ENCODE peak calls at places on chromosomes 4 and X, in eight cellular contexts. G is HCT116, N is endothelial cell of umbilical vein, Z is K562, W is HepG2, M is GM12878, V is SK-N-SH, T is H1. A is an unnamed sample.

GRCh38 chr4:57214654-57215411 is 104.6 kb upstream of the IGFBP7 start:
- DNase-seq in G (no peak), M (no peak), V (no peak), W (no peak), N (no peak), Z (no peak), T (no peak), A (no peak)

GRCh38 chrX:103396186-103396585 is 19.8 kb downstream of the BEX3 start:
- DNase-seq in V (no peak), M (no peak), W (no peak), Z (no peak), T (no peak), G (no peak), N (peak), A (no peak)

GRCh38 chr4:180674629-180675367 is 1568.4 kb upstream of the TENM3 start:
- DNase-seq in N (no peak), G (no peak), Z (no peak), T (no peak), M (no peak), V (no peak), W (no peak), A (no peak)

GRCh38 chrX:25337841-25338240 is 322.1 kb upstream of the ARX start:
- DNase-seq in T (no peak), G (no peak), Z (no peak), M (no peak), V (no peak), N (no peak), W (no peak), A (no peak)

GRCh38 chrX:87005183-87005582 is 512.4 kb upstream of the KLHL4 start:
- DNase-seq in V (no peak), T (no peak), M (no peak), W (no peak), G (no peak), Z (no peak), N (no peak), A (no peak)

GRCh38 chrX:40006025-40007017 is 91.4 kb downstream of the BCOR start:
- DNase-seq in Z (no peak), N (no peak), M (no peak), T (peak), V (peak), W (no peak), G (no peak), A (no peak)

GRCh38 chrX:22629105-22629725 is 356.5 kb downstream of the CBLL2 start:
- DNase-seq in G (no peak), M (no peak), W (no peak), N (peak), Z (no peak), V (no peak), T (no peak), A (no peak)

GRCh38 chr4:47526281-47526680 is 41.2 kb downstream of the ATP10D start:
- DNase-seq in W (no peak), Z (no peak), G (no peak), M (no peak), V (no peak), N (peak), T (no peak), A (no peak)

GRCh38 chr4:150217192-150217591 is 138.9 kb downstream of the DCLK2 start:
- DNase-seq in T (no peak), M (no peak), Z (no peak), W (peak), N (peak), G (no peak), V (no peak), A (no peak)
- H3K9ac ChIP-seq in T (no peak), M (no peak), Z (no peak), W (no peak), N (no peak), G (no peak), V (peak), A (no peak)

DNA sequence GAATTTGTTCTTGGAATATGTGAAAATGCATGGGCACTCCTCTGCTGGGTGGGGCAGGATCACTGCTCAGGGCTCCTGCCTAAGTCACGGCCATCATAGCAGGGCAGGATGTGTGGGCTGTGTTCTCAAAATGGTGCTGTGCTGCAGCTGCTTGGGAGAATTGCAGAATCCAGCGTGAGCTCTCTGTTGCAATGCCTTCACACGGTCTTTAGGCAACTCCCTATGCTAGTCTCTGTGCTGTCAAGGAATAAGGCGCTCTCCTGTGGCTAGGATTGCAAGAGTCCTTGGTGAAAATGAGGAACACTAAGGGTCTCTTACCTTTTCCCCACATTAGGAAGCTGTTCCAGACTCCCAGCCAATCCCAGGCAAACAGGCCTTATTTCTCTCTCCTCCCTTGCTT is 42.9 kb downstream of the F8 start:
- DNase-seq in V (no peak), G (no peak), T (no peak), Z (no peak), M (no peak), N (no peak), W (no peak), A (no peak)
- TF ChIP-seq POLR2AphosphoS5 in V (no peak), G (no peak), T (no peak), Z (no peak), M (no peak), N (no peak), W (no peak), A (no peak)

GRCh38 chr4:119479835-119480234 is 148.8 kb downstream of the PDE5A start:
- DNase-seq in N (no peak), G (no peak), W (no peak), M (no peak), T (no peak), V (no peak), Z (no peak), A (no peak)

GRCh38 chr4:119479180-119479814 is 149.3 kb downstream of the PDE5A start:
- DNase-seq in N (no peak), V (no peak), M (no peak), G (no peak), W (no peak), T (no peak), Z (no peak), A (no peak)

GRCh38 chr4:119478446-119479179 is 150.0 kb downstream of the PDE5A start:
- DNase-seq in W (peak), T (no peak), M (no peak), G (no peak), N (no peak), V (no peak), Z (no peak), A (no peak)

GRCh38 chr4:119480331-119480730 is 148.3 kb downstream of the PDE5A start:
- DNase-seq in V (no peak), Z (no peak), G (no peak), T (no peak), M (no peak), W (no peak), N (no peak), A (no peak)

DNA sequence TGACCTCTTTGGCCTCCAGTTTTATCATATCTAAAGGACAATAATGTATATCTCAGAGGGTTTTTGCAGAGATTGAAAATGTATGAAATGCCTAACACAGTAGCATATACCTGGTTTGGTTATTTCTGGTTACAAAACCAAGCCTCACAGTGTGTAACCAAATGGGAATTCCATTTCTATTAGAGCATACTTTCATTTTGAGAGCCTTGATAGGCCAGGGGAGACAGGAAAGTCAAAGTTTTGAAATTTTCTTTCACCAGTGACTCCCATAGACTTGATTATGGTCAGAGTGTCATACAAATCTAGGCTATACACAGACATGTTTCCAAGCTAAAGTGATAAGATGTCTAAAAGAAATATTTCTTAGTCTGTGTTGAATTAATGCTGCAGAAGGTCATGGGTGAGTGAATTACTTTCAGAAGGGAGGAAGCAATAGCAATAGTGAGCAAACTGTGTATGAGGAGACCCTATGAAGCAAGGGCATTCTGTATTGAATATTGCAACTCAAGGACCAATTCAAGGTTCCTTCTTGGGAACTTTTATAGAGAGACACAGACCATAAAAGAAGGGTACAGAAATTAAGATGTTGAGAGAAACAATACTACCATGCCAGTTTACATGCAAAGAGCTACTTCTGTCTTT is 151.1 kb downstream of the PDE5A start:
- DNase-seq in M (no peak), Z (no peak), V (no peak), G (no peak), W (no peak), T (no peak), N (no peak), A (no peak)
- H3K9ac ChIP-seq in M (no peak), Z (no peak), V (no peak), G (no peak), W (no peak), T (no peak), N (no peak), A (no peak)

DNA sequence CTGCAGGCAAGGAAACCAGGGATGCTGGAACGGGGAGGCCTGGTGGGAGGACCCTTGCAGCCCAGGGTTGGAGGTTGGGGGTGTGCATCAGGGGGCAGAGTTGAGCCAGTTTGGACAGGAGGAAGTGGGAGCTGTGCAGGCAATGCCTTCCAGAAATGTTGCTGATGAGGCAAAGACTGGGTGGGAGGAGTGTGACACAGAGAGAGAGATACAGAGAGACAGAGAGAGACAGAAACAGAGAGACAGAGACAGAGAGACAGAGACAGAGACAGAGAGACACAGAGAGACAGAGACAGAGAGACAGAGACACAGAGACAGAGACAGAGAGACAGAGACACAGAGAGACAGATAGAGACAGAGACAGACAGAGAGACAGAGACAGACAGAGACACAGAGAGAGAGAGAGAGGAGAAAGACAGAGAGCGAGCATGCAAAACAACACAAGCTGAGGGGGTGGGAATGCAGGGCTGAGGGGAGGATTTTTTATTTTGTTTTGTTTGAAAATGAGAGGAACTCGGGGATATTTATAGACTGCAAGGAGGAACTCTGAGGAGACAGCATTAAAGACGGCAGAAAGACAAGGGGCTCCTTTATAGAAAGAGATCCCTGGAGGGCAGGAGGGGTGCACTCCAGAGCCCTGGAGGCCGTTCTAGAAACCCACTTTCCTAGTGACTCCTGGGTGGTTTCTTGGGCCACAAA is 1.9 kb upstream of the HAUS3 start:
- DNase-seq in T (peak), N (no peak), V (peak), W (peak), Z (no peak), M (no peak), G (no peak), A (no peak)
- TF ChIP-seq POLR2AphosphoS5 in T (no peak), N (no peak), V (no peak), W (no peak), Z (no peak), M (no peak), G (no peak), A (no peak)

GRCh38 chr4:1712216-1713002 is at the start of gene SLBP:
- DNase-seq in N (peak), M (peak), W (peak), V (peak), G (peak), T (peak), Z (peak), A (peak)

GRCh38 chr4:1715002-1715761 is 3.1 kb upstream of the SLBP start:
- DNase-seq in M (no peak), Z (no peak), N (no peak), V (no peak), G (no peak), W (no peak), T (no peak), A (no peak)

GRCh38 chr4:1713003-1713397 is 881 bp upstream of the SLBP start:
- DNase-seq in M (no peak), N (no peak), W (no peak), G (no peak), Z (no peak), T (no peak), V (no peak), A (no peak)

GRCh38 chr4:1716065-1716945 is 4.2 kb upstream of the SLBP start:
- DNase-seq in Z (no peak), T (no peak), V (peak), W (no peak), G (no peak), N (no peak), M (no peak), A (no peak)

DNA sequence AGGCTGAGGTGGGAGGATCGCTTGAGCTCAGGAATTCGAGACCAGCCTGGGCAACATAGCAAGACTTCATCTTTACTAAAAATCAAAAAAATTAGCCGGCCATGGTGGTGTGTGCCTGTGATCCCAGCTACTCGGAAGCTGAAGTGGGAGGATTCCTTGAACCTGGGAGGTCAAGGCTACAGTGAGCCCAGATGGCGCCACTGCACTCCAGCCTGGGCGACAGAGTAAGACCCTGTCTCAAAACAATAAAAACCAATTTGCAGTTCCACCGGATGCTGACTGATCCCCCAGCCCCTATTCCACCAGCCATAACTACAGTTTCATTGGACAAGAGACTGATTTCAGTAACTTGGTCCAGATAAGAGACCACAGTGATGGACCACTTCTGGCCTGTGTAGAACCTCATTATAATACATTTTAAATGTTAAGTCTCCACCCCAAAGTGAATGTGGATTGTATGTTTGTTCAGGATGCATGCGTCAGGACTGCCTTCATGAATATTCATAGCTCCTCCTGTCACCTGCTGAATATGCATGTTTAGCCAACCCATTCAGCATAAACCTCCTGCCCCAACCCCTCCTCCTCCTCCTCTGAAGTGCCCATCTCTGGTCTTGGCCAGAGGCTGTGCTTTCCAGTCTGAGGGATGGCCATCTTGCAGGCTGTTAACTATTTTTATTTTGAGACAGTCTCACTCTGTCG is 2.3 kb upstream of the SLBP start:
- DNase-seq in M (no peak), G (no peak), V (no peak), N (no peak), T (no peak), Z (no peak), W (no peak), A (no peak)
- H3K9ac ChIP-seq in M (peak), G (peak), V (no peak), N (no peak), T (no peak), Z (peak), W (no peak), A (peak)

GRCh38 chr4:175951794-175952193 is 113.8 kb upstream of the WDR17 start:
- DNase-seq in T (no peak), N (no peak), W (no peak), V (no peak), Z (no peak), M (no peak), G (no peak), A (no peak)
- TF ChIP-seq POLR2AphosphoS5 in T (no peak), N (no peak), W (no peak), V (no peak), Z (no peak), M (no peak), G (no peak), A (no peak)

GRCh38 chr4:17494258-17494657 is 17.6 kb downstream of the QDPR start:
- DNase-seq in V (no peak), G (no peak), M (no peak), T (no peak), Z (peak), W (no peak), N (peak), A (no peak)
- H3K9ac ChIP-seq in V (no peak), G (no peak), M (no peak), T (no peak), Z (no peak), W (no peak), N (no peak), A (no peak)